ENCODE peak calls at places on chromosomes 16 and 17, in four cellular contexts. K is non-pigmented ciliary epithelial cell, C is NCI-H1417 treated with DMSO at 0.1 percent for 48 hours, S is hypothalamus. P is an unnamed sample.

GRCh38 chr16:89097528-89097846 is 3.8 kb downstream of the ACSF3 start:
- DNase-seq in K (no peak), C (no peak), S (no peak), P (no peak)

GRCh38 chr17:2853722-2854580 is 57.7 kb downstream of the RAP1GAP2 start:
- DNase-seq in K (no peak), C (no peak), S (no peak), P (no peak)

GRCh38 chr17:82201498-82201910 is 11.1 kb downstream of the CCDC57 start:
- DNase-seq in K (no peak), C (no peak), S (no peak), P (no peak)

GRCh38 chr17:12605222-12605621 is 60.5 kb upstream of the MYOCD start:
- DNase-seq in K (no peak), C (no peak), S (no peak), P (no peak)

GRCh38 chr17:28468781-28469180 is 4.7 kb upstream of the SLC13A2 start:
- DNase-seq in K (no peak), C (no peak), S (no peak), P (no peak)

GRCh38 chr17:40958086-40958953 is 8.4 kb downstream of the KRT39 start:
- DNase-seq in K (no peak), C (no peak), S (no peak), P (peak)

GRCh38 chr17:57874434-57875108 is 24.7 kb upstream of the MRPS23 start:
- DNase-seq in K (peak), C (no peak), S (peak), P (peak)

GRCh38 chr17:7252176-7253043 is at the start of gene ELP5:
- DNase-seq in K (no peak), C (peak), S (peak), P (peak)

GRCh38 chr16:48295493-48296281 is 48.3 kb upstream of the ABCC11 start:
- DNase-seq in K (no peak), C (no peak), S (no peak), P (no peak)

GRCh38 chr16:13945734-13946490 is 26.0 kb downstream of the ERCC4 start:
- DNase-seq in K (no peak), C (no peak), S (no peak), P (no peak)

GRCh38 chr17:1710807-1711553 is 803 bp upstream of the TLCD2 start:
- DNase-seq in K (no peak), C (no peak), S (no peak), P (no peak)

GRCh38 chr17:37089998-37090397 is 141.2 kb downstream of the AATF start:
- DNase-seq in K (no peak), C (no peak), S (no peak), P (no peak)

GRCh38 chr17:54527941-54528340 is 372.7 kb upstream of the TOM1L1 start:
- DNase-seq in K (no peak), C (no peak), S (no peak), P (no peak)